ENCODE peak calls at places on chromosome 20, in eight cellular contexts. N, Q, O, V, H, F, D and B are unnamed samples.

GRCh38 chr20:1304711-1305515 is 24.0 kb downstream of the SDCBP2 start:
- DNase-seq in N (peak), Q (no peak), O (no peak), V (no peak), H (no peak), F (no peak), D (no peak), B (no peak)

GRCh38 chr20:52469143-52469542 is 277.6 kb upstream of the ZFP64 start:
- DNase-seq in N (no peak), Q (no peak), O (no peak), V (no peak), H (no peak), F (no peak), D (no peak), B (no peak)

GRCh38 chr20:3168829-3169590 is 4.3 kb downstream of the LZTS3 start:
- DNase-seq in N (no peak), Q (no peak), O (no peak), V (no peak), H (no peak), F (no peak), D (no peak), B (no peak)

GRCh38 chr20:62924567-62925419 is 1.5 kb downstream of the DIDO1 start:
- DNase-seq in N (peak), Q (peak), O (peak), V (no peak), H (no peak), F (no peak), D (peak), B (peak)

GRCh38 chr20:8844179-8844578 is 224.7 kb upstream of the PLCB4 start:
- DNase-seq in N (no peak), Q (no peak), O (no peak), V (no peak), H (no peak), F (no peak), D (no peak), B (no peak)

GRCh38 chr20:51016521-51016920 is 6.4 kb downstream of the KCNG1 start:
- DNase-seq in N (no peak), Q (no peak), O (no peak), V (no peak), H (no peak), F (no peak), D (no peak), B (no peak)

GRCh38 chr20:42549496-42549895 is 640.2 kb downstream of the PTPRT start:
- DNase-seq in N (no peak), Q (no peak), O (no peak), V (no peak), H (no peak), F (no peak), D (no peak), B (no peak)

GRCh38 chr20:53910312-53911002 is 159.9 kb downstream of the BCAS1 start:
- DNase-seq in N (no peak), Q (no peak), O (no peak), V (no peak), H (no peak), F (no peak), D (peak), B (no peak)

GRCh38 chr20:33669873-33670640 is 3.3 kb downstream of the ACTL10 start:
- DNase-seq in N (no peak), Q (no peak), O (no peak), V (peak), H (no peak), F (no peak), D (no peak), B (no peak)

DNA sequence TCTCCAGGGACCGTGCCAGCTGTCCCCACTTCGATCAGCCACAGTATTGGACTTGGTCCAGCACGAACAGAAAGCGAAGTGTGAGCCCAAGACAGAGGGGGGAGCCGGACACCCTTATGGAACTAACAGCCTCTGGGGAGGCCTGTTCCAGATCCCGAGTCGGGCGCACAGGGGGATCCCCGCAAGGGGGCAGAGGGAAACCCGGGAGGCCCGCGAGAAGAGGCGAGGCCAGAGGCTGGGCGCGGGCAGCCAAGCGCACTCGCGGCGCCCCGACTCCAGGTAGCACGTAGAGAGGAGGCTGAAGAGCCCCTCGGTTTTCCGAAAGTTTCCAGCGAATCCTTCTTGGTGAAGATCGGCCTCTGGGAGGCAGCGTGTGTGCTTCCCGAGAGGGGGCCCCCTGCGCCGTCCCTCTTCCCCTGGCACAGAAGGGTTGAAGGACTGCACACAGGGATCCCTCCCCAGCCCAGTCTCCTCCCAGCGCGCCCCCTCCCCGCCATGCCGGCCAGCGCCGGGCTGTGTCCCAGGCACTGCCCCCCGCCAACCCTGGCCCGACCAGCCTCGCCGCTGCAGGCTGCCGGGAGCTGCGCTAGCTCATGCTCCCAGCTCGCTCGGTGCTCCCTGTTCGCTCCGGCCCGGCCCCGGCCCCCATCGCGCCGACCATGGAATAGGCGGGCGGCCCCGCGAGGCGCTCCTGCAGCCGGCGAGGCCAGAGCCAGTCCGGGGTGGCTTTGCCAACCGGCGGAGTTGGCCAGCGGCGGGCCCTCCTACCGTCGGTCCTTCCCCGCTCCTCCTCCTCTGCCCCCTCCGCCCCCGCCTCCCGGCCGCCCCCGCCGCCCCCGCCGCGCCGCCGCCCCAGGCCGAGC is 550 bp upstream of the SLC24A3 start:
- DNase-seq in N (peak), Q (peak), O (peak), V (peak), H (no peak), F (peak), D (peak), B (no peak)
- TF ChIP-seq CTCF in N (no peak), Q (no peak), O (no peak), V (no peak), H (no peak), F (peak), D (no peak), B (no peak)

GRCh38 chr20:5127859-5128409 is 1.1 kb downstream of the CDS2 start:
- DNase-seq in N (no peak), Q (no peak), O (no peak), V (no peak), H (no peak), F (no peak), D (no peak), B (no peak)

GRCh38 chr20:5135363-5136012 is 8.7 kb downstream of the CDS2 start:
- DNase-seq in N (no peak), Q (no peak), O (no peak), V (no peak), H (no peak), F (no peak), D (no peak), B (no peak)

GRCh38 chr20:5133998-5134397 is 7.2 kb downstream of the CDS2 start:
- DNase-seq in N (no peak), Q (peak), O (no peak), V (no peak), H (no peak), F (no peak), D (no peak), B (no peak)

GRCh38 chr20:5128886-5129285 is 2.1 kb downstream of the CDS2 start:
- DNase-seq in N (no peak), Q (no peak), O (no peak), V (no peak), H (no peak), F (no peak), D (no peak), B (no peak)

DNA sequence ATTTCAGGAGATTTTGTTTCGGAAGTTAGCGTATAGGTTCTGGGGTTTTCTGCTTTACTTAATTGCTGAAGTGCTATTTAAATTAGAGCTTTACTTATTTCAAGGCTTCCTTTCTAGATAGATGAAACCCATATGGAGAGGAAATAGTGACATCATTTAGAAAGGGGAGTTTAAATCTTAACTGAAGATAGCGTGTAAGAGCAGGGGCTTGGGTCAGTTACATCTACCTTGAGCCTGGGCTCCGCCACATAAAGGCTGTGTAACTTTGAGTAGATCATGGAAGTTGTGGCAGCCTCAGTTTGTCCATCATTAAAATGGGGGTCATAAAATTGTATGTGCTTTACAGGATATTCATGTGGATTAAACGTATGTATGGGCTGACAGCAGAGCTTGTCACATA is 4.7 kb downstream of the CDS2 start:
- DNase-seq in N (no peak), Q (no peak), O (no peak), V (no peak), H (no peak), F (no peak), D (no peak), B (no peak)
- H3K4me3 ChIP-seq in N (no peak), Q (no peak), O (no peak), V (peak), H (no peak), F (no peak), D (no peak), B (no peak)

GRCh38 chr20:16955971-16956370 is 207.8 kb downstream of the OTOR start:
- DNase-seq in N (no peak), Q (no peak), O (no peak), V (no peak), H (no peak), F (no peak), D (no peak), B (no peak)
- TF ChIP-seq CTCF in N (no peak), Q (no peak), O (no peak), V (no peak), H (no peak), F (no peak), D (no peak), B (no peak)

DNA sequence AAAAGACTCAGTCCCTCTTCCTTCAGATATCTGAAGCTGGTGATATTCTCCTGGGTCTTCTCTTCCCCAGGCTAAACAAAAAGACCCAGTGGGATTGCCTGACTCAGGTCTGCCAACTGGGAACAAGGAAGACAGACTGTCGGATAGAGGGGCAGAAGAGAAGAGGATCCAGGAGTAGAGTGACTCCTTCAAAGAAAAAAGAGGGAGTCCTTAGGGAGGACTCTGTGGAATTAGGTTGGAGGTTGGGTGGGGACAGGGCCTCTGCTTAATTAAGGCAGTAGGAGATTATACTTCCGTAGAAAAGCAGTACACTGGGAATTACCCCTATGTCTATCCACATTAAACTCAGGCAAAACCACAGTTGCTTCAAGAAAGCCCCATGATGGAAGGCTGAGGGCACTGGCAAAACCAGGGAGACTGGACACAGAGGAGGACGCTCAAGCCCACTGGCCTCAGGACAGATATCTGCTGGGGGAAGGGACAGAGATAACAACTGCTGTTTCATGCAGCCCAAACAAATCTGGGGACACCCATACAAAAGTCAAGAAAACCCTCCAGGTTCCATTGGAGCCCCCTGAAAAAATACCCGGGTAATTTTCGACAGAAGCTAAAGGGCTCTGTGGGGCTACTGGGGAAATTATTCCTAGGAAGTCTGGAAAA is 5.7 kb downstream of the BCL2L1 start:
- DNase-seq in N (no peak), Q (no peak), O (no peak), V (no peak), H (no peak), F (peak), D (no peak), B (no peak)
- H3K4me3 ChIP-seq in N (no peak), Q (peak), O (no peak), V (peak), H (peak), F (no peak), D (no peak), B (no peak)

GRCh38 chr20:40892642-40893041 is 136.0 kb upstream of the TOP1 start:
- DNase-seq in N (no peak), Q (no peak), O (no peak), V (no peak), H (peak), F (no peak), D (no peak), B (no peak)
- TF ChIP-seq CTCF in N (no peak), Q (no peak), O (no peak), V (no peak), H (peak), F (no peak), D (no peak), B (no peak)